ENCODE peak calls at places on chromosomes 11 and 22, in four cellular contexts. D is stimulated activated CD8-positive, alpha-beta memory T cell treated with anti-CD3 and anti-CD28 coated beads, Interleukin-15, amount 100 ng/mL, for 4 hours; P is activated gamma-delta T cell treated with anti-CD3 and anti-CD28 coated beads, Interleukin-2, amount 50 U/mL, for 16 hours; S is breast epithelium. N is an unnamed sample.

GRCh38 chr11:112318193-112318592 is 57.5 kb upstream of the PLET1 start:
- DNase-seq in D (no peak), P (no peak), S (no peak), N (peak; percentile 96)

GRCh38 chr22:49244466-49245420 is 582.9 kb downstream of the BRD1 start:
- DNase-seq in D (no peak), P (no peak), S (peak; percentile 27), N (no peak)

GRCh38 chr22:21074092-21074715 is 28.5 kb downstream of the LRRC74B start:
- DNase-seq in D (no peak), P (no peak), S (no peak), N (peak; percentile 88)

GRCh38 chr22:45934659-45935341 is 42.2 kb downstream of the WNT7B start:
- DNase-seq in D (no peak), P (no peak), S (peak; percentile 62), N (peak; percentile 89)

GRCh38 chr11:93741882-93742226 is 382 bp downstream of the C11orf54 start:
- DNase-seq in D (no peak), P (no peak), S (peak; percentile 58), N (no peak)

GRCh38 chr11:124446926-124447325 is 1.4 kb upstream of the OR8B8 start:
- DNase-seq in D (no peak), P (no peak), S (no peak), N (no peak)

GRCh38 chr11:122803306-122803705 is 35.0 kb upstream of the CRTAM start:
- DNase-seq in D (no peak), P (no peak), S (no peak), N (peak; percentile 87)

GRCh38 chr11:118219696-118220095 is 5.1 kb downstream of the JAML start:
- DNase-seq in D (no peak), P (no peak), S (no peak), N (no peak)

GRCh38 chr11:109071712-109072524 is 350.1 kb upstream of the C11orf87 start:
- DNase-seq in D (no peak), P (no peak), S (no peak), N (peak; percentile 20)

GRCh38 chr11:33005175-33005574 is 10.5 kb upstream of the DEPDC7 start:
- DNase-seq in D (no peak), P (no peak), S (no peak), N (no peak)

GRCh38 chr11:33211588-33211987 is 45.6 kb upstream of the HIPK3 start:
- DNase-seq in D (no peak), P (no peak), S (no peak), N (no peak)

GRCh38 chr11:92886243-92886905 is 83.1 kb upstream of the MTNR1B start:
- DNase-seq in D (no peak), P (no peak), S (no peak), N (peak; percentile 66)

GRCh38 chr22:24515025-24515338 is 19.9 kb downstream of the UPB1 start:
- DNase-seq in D (no peak), P (no peak), S (no peak), N (no peak)

GRCh38 chr11:86591631-86592030 is 80.8 kb downstream of the ME3 start:
- DNase-seq in D (no peak), P (no peak), S (no peak), N (no peak)

GRCh38 chr22:23192133-23192532 is 11.8 kb downstream of the BCR start:
- DNase-seq in D (no peak), P (no peak), S (no peak), N (no peak)

GRCh38 chr11:64265176-64266160 is 14.1 kb downstream of the PLCB3 start:
- DNase-seq in D (no peak), P (no peak), S (no peak), N (no peak)

GRCh38 chr22:45603631-45604030 is 68.0 kb upstream of the ATXN10 start:
- DNase-seq in D (no peak), P (no peak), S (no peak), N (no peak)

GRCh38 chr22:39381009-39381755 is 18.4 kb upstream of the TAB1 start:
- DNase-seq in D (no peak), P (no peak), S (no peak), N (peak; percentile 56)

GRCh38 chr11:34067383-34068065 is 16.0 kb downstream of the CAPRIN1 start:
- DNase-seq in D (no peak), P (no peak), S (no peak), N (no peak)

GRCh38 chr11:33063326-33063775 is 24.0 kb downstream of the TCP11L1 start:
- DNase-seq in D (no peak), P (no peak), S (no peak), N (peak; percentile 59)

GRCh38 chr22:23857606-23858483 is at the start of gene SLC2A11:
- DNase-seq in D (peak; percentile 88), P (peak; percentile 88), S (peak; percentile 93), N (peak; percentile 98)